ENCODE peak calls at places on chromosomes 5 and 9, in five cellular contexts. C is ovary; M is esophagus squamous epithelium; Y is CD4-positive, CD25-positive, alpha-beta regulatory T cell; A is mammary epithelial cell. Q is an unnamed sample.

GRCh38 chr5:44046581-44047327 is 342.5 kb downstream of the FGF10 start:
- DNase-seq in A (no peak), M (no peak), C (peak; percentile 12), Y (no peak), Q (no peak)

GRCh38 chr5:116766470-116766947 is 191.9 kb upstream of the SEMA6A start:
- DNase-seq in A (peak; percentile 98), C (peak; percentile 71), Y (no peak), M (no peak), Q (no peak)

GRCh38 chr5:72854419-72854818 is 38.0 kb downstream of the TNPO1 start:
- DNase-seq in Y (no peak), A (peak; percentile 21), M (no peak), C (no peak), Q (no peak)

GRCh38 chr5:149471406-149472183 is 79.6 kb downstream of the CSNK1A1 start:
- DNase-seq in Y (no peak), A (peak; percentile 45), M (no peak), C (no peak), Q (peak; percentile 38)

GRCh38 chr9:114687034-114687433 is 5.0 kb upstream of the TEX48 start:
- DNase-seq in A (peak; percentile 68), M (no peak), Y (no peak), C (no peak), Q (no peak)

GRCh38 chr9:114401344-114401743 is 13.6 kb upstream of the AKNA start:
- DNase-seq in M (no peak), C (no peak), Y (no peak), A (no peak), Q (no peak)

GRCh38 chr9:129177791-129178578 is at the start of gene IER5L:
- DNase-seq in Y (peak; percentile 91), M (peak; percentile 76), C (peak; percentile 97), A (peak; percentile 90), Q (peak; percentile 95)

GRCh38 chr5:175867587-175868347 is 3.6 kb upstream of the CPLX2 start:
- DNase-seq in M (no peak), Y (no peak), A (peak; percentile 17), C (no peak), Q (no peak)

GRCh38 chr9:123457586-123457985 is 101.6 kb downstream of the CRB2 start:
- DNase-seq in A (no peak), C (no peak), M (no peak), Y (no peak), Q (peak; percentile 46)

GRCh38 chr5:116297296-116297814 is 212.5 kb downstream of the COMMD10 start:
- DNase-seq in C (no peak), Y (no peak), A (no peak), M (no peak), Q (no peak)

GRCh38 chr5:159956074-159956473 is 39.8 kb downstream of the ADRA1B start:
- DNase-seq in C (no peak), M (no peak), Y (no peak), A (no peak), Q (no peak)

GRCh38 chr5:170597109-170597741 is 93.4 kb downstream of the KCNIP1 start:
- DNase-seq in Y (no peak), M (no peak), C (no peak), A (peak; percentile 95), Q (no peak)

GRCh38 chr9:113635586-113635985 is 172.1 kb downstream of the RGS3 start:
- DNase-seq in M (no peak), C (no peak), Y (no peak), A (no peak), Q (no peak)

GRCh38 chr9:137669261-137669672 is 50.5 kb downstream of the EHMT1 start:
- DNase-seq in Y (no peak), M (no peak), C (no peak), A (no peak), Q (no peak)

GRCh38 chr9:88747768-88748167 is 212.8 kb downstream of the NXNL2 start:
- DNase-seq in C (peak; percentile 44), A (peak; percentile 79), M (no peak), Y (no peak), Q (peak; percentile 28)

GRCh38 chr9:121690316-121690715 is 38.9 kb downstream of the DAB2IP start:
- DNase-seq in C (no peak), M (no peak), Y (no peak), A (no peak), Q (peak; percentile 9)

GRCh38 chr9:13513710-13514444 is 234.4 kb upstream of the MPDZ start:
- DNase-seq in C (no peak), Y (no peak), A (peak; percentile 91), M (no peak), Q (no peak)

GRCh38 chr9:118183571-118183970 is 479.4 kb downstream of the TLR4 start:
- DNase-seq in A (no peak), Y (no peak), M (no peak), C (no peak), Q (no peak)

GRCh38 chr5:14420136-14420808 is 161.3 kb upstream of the OTULINL start:
- DNase-seq in Y (no peak), C (no peak), A (peak; percentile 37), M (no peak), Q (no peak)

GRCh38 chr5:146049704-146050026 is 55.7 kb downstream of the PLAC8L1 start:
- DNase-seq in A (no peak), M (no peak), C (no peak), Y (no peak), Q (no peak)

GRCh38 chr9:38172601-38173000 is 103.6 kb upstream of the SHB start:
- DNase-seq in A (no peak), Y (no peak), C (no peak), M (no peak), Q (no peak)

GRCh38 chr5:158194561-158194961 is 335.6 kb upstream of the CLINT1 start:
- DNase-seq in M (no peak), C (no peak), A (no peak), Y (no peak), Q (no peak)

GRCh38 chr5:143557992-143558506 is 154.6 kb upstream of the NR3C1 start:
- DNase-seq in M (no peak), C (no peak), A (no peak), Y (no peak), Q (no peak)

GRCh38 chr5:159878988-159879471 is 37.3 kb upstream of the ADRA1B start:
- DNase-seq in M (no peak), C (peak; percentile 67), Y (no peak), A (peak; percentile 45), Q (peak; percentile 72)

GRCh38 chr5:151101746-151102145 is 20.9 kb upstream of the TNIP1 start:
- DNase-seq in Y (no peak), A (no peak), C (no peak), M (no peak), Q (no peak)

GRCh38 chr5:151100690-151101089 is 19.9 kb upstream of the TNIP1 start:
- DNase-seq in A (no peak), C (no peak), M (no peak), Y (no peak), Q (no peak)

GRCh38 chr5:151098185-151098813 is 17.5 kb upstream of the TNIP1 start:
- DNase-seq in A (no peak), C (no peak), M (no peak), Y (no peak), Q (no peak)

GRCh38 chr5:151104795-151105194 is 24.0 kb upstream of the TNIP1 start:
- DNase-seq in M (no peak), Y (no peak), A (no peak), C (peak; percentile 83), Q (peak; percentile 43)

GRCh38 chr5:151101151-151101550 is 20.3 kb upstream of the TNIP1 start:
- DNase-seq in A (no peak), M (no peak), Y (no peak), C (no peak), Q (no peak)
- H3K4me1 ChIP-seq in A (no peaks in the 10 kb centered on the region), M (peaks cover 34% of the 10 kb centered on the region), Y (no peaks in the 10 kb centered on the region), C (peaks cover 12% of the 10 kb centered on the region), Q (peaks cover 56% of the 10 kb centered on the region)

GRCh38 chr5:178794433-178794832 is 64.0 kb upstream of the ZNF354A start:
- DNase-seq in Y (no peak), M (no peak), C (no peak), A (no peak), Q (no peak)
- H3K9me3 ChIP-seq in Y (no peaks in the 10 kb centered on the region), M (no peaks in the 10 kb centered on the region), C (no peaks in the 10 kb centered on the region), A (peaks cover 35% of the 10 kb centered on the region), Q (no peaks in the 10 kb centered on the region)

DNA sequence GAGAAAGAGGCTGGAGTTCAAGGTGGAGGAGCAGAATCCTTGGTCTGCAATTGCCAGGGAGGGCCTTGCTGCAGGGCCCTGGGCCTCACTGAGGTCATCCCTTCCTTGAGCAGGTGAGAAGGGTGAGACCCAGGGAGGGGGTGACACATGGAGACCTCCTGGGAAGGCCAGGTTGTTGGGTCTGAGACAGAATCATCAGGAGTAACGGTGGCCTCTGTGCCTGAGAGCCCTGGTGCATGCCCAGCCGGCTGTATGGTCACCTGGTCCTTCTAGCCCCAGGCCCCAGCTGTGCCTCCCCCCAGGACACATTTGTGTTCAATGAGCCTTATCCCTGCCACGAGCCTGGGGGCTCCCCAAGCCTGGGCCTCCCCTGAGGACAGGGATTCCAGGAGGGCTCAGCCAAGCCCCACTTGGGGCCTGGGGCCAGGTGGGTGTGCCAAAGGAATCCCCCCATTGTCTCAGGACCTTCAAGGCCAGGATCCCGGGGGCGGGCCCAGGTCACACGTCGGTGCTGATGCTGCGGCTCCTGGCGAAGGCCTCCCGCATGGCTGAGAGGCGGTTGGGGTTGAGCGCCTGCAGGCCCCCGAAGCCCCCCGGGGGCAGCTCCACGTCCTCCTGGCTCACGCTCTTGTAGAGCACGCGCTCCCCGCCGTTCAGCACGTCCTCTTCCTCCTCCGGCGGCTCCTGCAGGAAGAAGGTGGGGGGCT is 30.5 kb downstream of the FAM163B start:
- DNase-seq in M (no peak), A (no peak), Y (no peak), C (peak; percentile 36), Q (no peak)
- H3K27me3 ChIP-seq in M (peaks cover 52% of the 10 kb centered on the region), A (peaks cover 5% of the 10 kb centered on the region), Y (no peaks in the 10 kb centered on the region), C (no peaks in the 10 kb centered on the region), Q (peaks cover 41% of the 10 kb centered on the region)

GRCh38 chr5:91128604-91129003 is 254.5 kb downstream of the ARRDC3 start:
- DNase-seq in Y (no peak), M (no peak), C (no peak), A (no peak), Q (no peak)

GRCh38 chr5:91125916-91126315 is 257.2 kb downstream of the ARRDC3 start:
- DNase-seq in M (no peak), A (no peak), C (no peak), Y (no peak), Q (no peak)

GRCh38 chr5:91126888-91127287 is 256.2 kb downstream of the ARRDC3 start:
- DNase-seq in C (no peak), Y (no peak), A (no peak), M (no peak), Q (no peak)

GRCh38 chr5:91127682-91128081 is 255.4 kb downstream of the ARRDC3 start:
- DNase-seq in M (no peak), A (no peak), C (no peak), Y (no peak), Q (no peak)

DNA sequence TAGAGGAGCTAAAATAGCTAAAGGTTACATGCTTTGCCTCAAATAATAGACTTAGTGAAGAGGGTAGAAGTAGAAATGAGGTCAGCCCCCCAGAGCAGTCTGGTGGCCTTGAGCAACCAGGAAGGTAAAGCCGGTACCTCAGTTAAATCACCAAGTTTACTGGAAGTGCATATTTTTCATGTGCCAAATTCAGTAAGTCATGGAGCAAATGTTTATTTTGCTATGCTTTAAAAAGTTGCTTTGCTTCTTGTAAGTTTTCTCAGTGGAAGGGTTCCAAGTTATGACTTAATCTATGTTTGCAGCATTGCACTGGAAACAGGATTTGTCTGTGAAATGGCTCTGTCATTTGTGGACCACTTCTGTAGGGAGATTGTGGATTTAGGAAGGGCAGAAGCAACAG is 256.7 kb downstream of the ARRDC3 start:
- DNase-seq in M (no peak), A (no peak), C (no peak), Y (no peak), Q (no peak)
- H3K4me1 ChIP-seq in M (peaks cover 63% of the 10 kb centered on the region), A (peaks cover under 1% of the 10 kb centered on the region), C (peaks cover 16% of the 10 kb centered on the region), Y (no peaks in the 10 kb centered on the region), Q (peaks cover 57% of the 10 kb centered on the region)